ENCODE peak calls at places on chromosomes 2 and 18, in eight cellular contexts. D, J, K, M, G, W, T and V are unnamed samples.

GRCh38 chr2:212939777-212940531 is 211.5 kb downstream of the IKZF2 start:
- DNase-seq in D (peak; percentile 46), J (no peak), K (no peak), T (no peak), W (no peak), M (no peak), G (no peak), V (no peak)

GRCh38 chr2:169933124-169933711 is 106.0 kb downstream of the UBR3 start:
- DNase-seq in W (peak; percentile 67), G (no peak), T (peak; percentile 32), K (no peak), D (peak; percentile 61), J (no peak), M (peak; percentile 62), V (peak; percentile 81)

GRCh38 chr2:149612122-149612521 is 24.5 kb upstream of the MMADHC start:
- DNase-seq in T (no peak), W (no peak), J (no peak), G (no peak), K (no peak), D (no peak), M (no peak), V (no peak)

GRCh38 chr2:216921057-216921456 is 61.2 kb upstream of the TNP1 start:
- DNase-seq in T (no peak), W (no peak), J (no peak), G (no peak), M (no peak), K (no peak), D (no peak), V (no peak)

GRCh38 chr2:130823886-130824491 is 12.7 kb upstream of the ARHGEF4 start:
- DNase-seq in W (no peak), D (no peak), K (no peak), J (no peak), G (no peak), M (no peak), T (no peak), V (no peak)

GRCh38 chr18:8177330-8178016 is 431.8 kb upstream of the RAB12 start:
- DNase-seq in K (no peak), T (no peak), J (no peak), D (peak; percentile 50), M (no peak), W (peak; percentile 10), G (no peak), V (no peak)

GRCh38 chr2:158962074-158962473 is 6.4 kb upstream of the TANC1 start:
- DNase-seq in T (no peak), J (no peak), M (no peak), K (no peak), D (no peak), W (no peak), G (no peak), V (no peak)

GRCh38 chr2:240191001-240191400 is 50.5 kb upstream of the OTOS start:
- DNase-seq in G (no peak), M (no peak), T (no peak), K (no peak), W (no peak), J (no peak), D (no peak), V (no peak)

GRCh38 chr2:169091761-169092523 is 22.6 kb downstream of the DHRS9 start:
- DNase-seq in D (no peak), T (no peak), W (peak; percentile 62), K (no peak), G (no peak), J (no peak), M (peak; percentile 43), V (no peak)

GRCh38 chr2:176328149-176328548 is 58.9 kb downstream of the MTX2 start:
- DNase-seq in G (no peak), T (no peak), K (no peak), M (no peak), D (no peak), W (no peak), J (no peak), V (no peak)